ENCODE peak calls at places on chromosome 4, in ten cellular contexts. S is psoas muscle; B is spleen; I is OCI-LY7; Y is left ventricle myocardium inferior; W is CD8-positive, alpha-beta T cell; J is testis; T is SK-N-SH; A is ascending aorta; X is lung. P is an unnamed sample.

GRCh38 chr4:55931833-55932232 is 16.9 kb upstream of the CEP135 start:
- DNase-seq in S (no peak), B (no peak), I (no peak), Y (no peak), W (no peak), J (no peak), T (no peak), A (no peak), X (no peak), P (no peak)

GRCh38 chr4:10117424-10118354 is 1.1 kb upstream of the WDR1 start:
- DNase-seq in S (no peak), B (no peak), I (peak; percentile 63), Y (no peak), W (no peak), J (peak; percentile 36), T (no peak), A (no peak), X (peak; percentile 55), P (peak; percentile 90)

GRCh38 chr4:24578364-24578763 is 6.0 kb downstream of the DHX15 start:
- DNase-seq in S (no peak), B (no peak), I (no peak), Y (no peak), W (no peak), J (no peak), T (no peak), A (no peak), X (no peak), P (no peak)

GRCh38 chr4:60682901-60683300 is 517.2 kb upstream of the ADGRL3 start:
- DNase-seq in S (no peak), B (no peak), I (no peak), Y (no peak), W (no peak), J (no peak), T (no peak), A (no peak), X (no peak), P (no peak)

GRCh38 chr4:15753786-15754185 is 24.3 kb upstream of the CD38 start:
- DNase-seq in S (peak; percentile 79), B (peak; percentile 83), I (no peak), Y (peak; percentile 76), W (no peak), J (no peak), T (no peak), A (no peak), X (no peak), P (peak; percentile 41)

GRCh38 chr4:165403667-165404066 is 24.9 kb downstream of the CPE start:
- DNase-seq in S (no peak), B (no peak), I (no peak), Y (no peak), W (no peak), J (no peak), T (peak; percentile 22), A (no peak), X (no peak), P (no peak)

GRCh38 chr4:55947912-55948725 is 626 bp upstream of the CEP135 start:
- DNase-seq in S (no peak), B (no peak), I (peak; percentile 76), Y (no peak), W (no peak), J (no peak), T (peak; percentile 8), A (no peak), X (no peak), P (no peak)

GRCh38 chr4:94390804-94391410 is 48.3 kb upstream of the HPGDS start:
- DNase-seq in S (no peak), B (no peak), I (peak; percentile 16), Y (no peak), W (no peak), J (peak; percentile 16), T (peak; percentile 20), A (no peak), X (no peak), P (peak; percentile 2)

GRCh38 chr4:172142331-172142738 is 329.1 kb downstream of the GALNTL6 start:
- DNase-seq in S (no peak), B (no peak), I (no peak), Y (no peak), W (no peak), J (no peak), T (no peak), A (no peak), X (no peak), P (no peak)

GRCh38 chr4:119049342-119049741 is 86.3 kb upstream of the MYOZ2 start:
- DNase-seq in S (no peak), B (no peak), I (no peak), Y (no peak), W (no peak), J (no peak), T (no peak), A (no peak), X (no peak), P (no peak)

GRCh38 chr4:57462843-57463242 is 352.7 kb upstream of the IGFBP7 start:
- DNase-seq in S (no peak), B (no peak), I (no peak), Y (no peak), W (no peak), J (no peak), T (no peak), A (no peak), X (no peak), P (no peak)

GRCh38 chr4:11259837-11260236 is 168.9 kb downstream of the HS3ST1 start:
- DNase-seq in S (no peak), B (no peak), I (no peak), Y (no peak), W (no peak), J (no peak), T (no peak), A (no peak), X (no peak), P (no peak)

GRCh38 chr4:11263208-11263607 is 165.5 kb downstream of the HS3ST1 start:
- DNase-seq in S (no peak), B (no peak), I (no peak), Y (no peak), W (no peak), J (no peak), T (no peak), A (no peak), X (no peak), P (no peak)

GRCh38 chr4:11261066-11261850 is 167.4 kb downstream of the HS3ST1 start:
- DNase-seq in S (no peak), B (no peak), I (no peak), Y (no peak), W (no peak), J (no peak), T (no peak), A (no peak), X (no peak), P (no peak)
- H3K9me3 ChIP-seq in S (no peaks in the 10 kb centered on the region), B (peaks cover 4% of the 10 kb centered on the region), I (no peaks in the 10 kb centered on the region), Y (peaks cover 7% of the 10 kb centered on the region), W (no peaks in the 10 kb centered on the region), J (no peaks in the 10 kb centered on the region), T (peaks cover 7% of the 10 kb centered on the region), A (no peaks in the 10 kb centered on the region), X (no peaks in the 10 kb centered on the region), P (no peaks in the 10 kb centered on the region)

GRCh38 chr4:40195182-40196177 is 1.4 kb upstream of the RHOH start:
- DNase-seq in S (no peak), B (no peak), I (peak; percentile 51), Y (no peak), W (no peak), J (no peak), T (no peak), A (no peak), X (no peak), P (no peak)

GRCh38 chr4:40193578-40193977 is 3.3 kb upstream of the RHOH start:
- DNase-seq in S (no peak), B (no peak), I (no peak), Y (no peak), W (no peak), J (no peak), T (no peak), A (no peak), X (no peak), P (no peak)

GRCh38 chr4:40193018-40193571 is 3.7 kb upstream of the RHOH start:
- DNase-seq in S (no peak), B (no peak), I (peak; percentile 84), Y (no peak), W (peak; percentile 75), J (no peak), T (no peak), A (no peak), X (no peak), P (no peak)

GRCh38 chr4:40196260-40196659 is 571 bp upstream of the RHOH start:
- DNase-seq in S (no peak), B (no peak), I (peak; percentile 78), Y (no peak), W (no peak), J (no peak), T (no peak), A (no peak), X (no peak), P (no peak)

DNA sequence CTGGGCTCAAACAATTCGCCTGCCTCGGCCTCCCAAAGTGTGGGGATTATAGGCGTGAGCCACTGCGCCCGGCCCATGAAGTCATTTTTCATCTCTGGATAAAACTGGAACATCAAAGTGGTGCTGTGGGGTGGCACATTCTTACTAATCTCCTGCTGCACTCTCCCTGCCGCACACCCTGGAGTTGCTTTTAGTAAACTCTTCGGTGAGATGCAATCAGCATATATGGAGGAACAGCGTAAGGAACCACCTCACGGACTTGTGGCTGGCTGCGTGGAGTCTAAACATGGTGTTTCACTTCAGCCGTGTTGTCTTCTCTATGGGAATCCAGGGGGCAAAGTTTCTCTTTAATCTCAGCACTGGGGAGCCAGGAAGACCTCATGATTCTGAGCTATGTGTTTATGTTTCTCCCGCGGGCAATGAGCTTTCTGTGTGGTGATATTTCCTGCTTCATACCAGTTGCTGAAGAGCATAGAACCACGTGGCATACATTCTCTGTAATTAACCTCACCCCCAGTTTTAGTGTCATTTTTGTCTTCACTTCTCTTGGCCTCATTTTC is 2.1 kb upstream of the RHOH start:
- DNase-seq in S (no peak), B (no peak), I (peak; percentile 72), Y (no peak), W (peak; percentile 69), J (no peak), T (peak; percentile 23), A (no peak), X (no peak), P (no peak)
- H3K4me3 ChIP-seq in S (no peak overlapping the region), B (peak overlapping the region; percentile 25), I (peak overlapping the region; percentile 79), Y (no peak overlapping the region), W (peak overlapping the region; percentile 87), J (no peak overlapping the region), T (no peak overlapping the region), A (no peak overlapping the region), X (no peak overlapping the region), P (no peak overlapping the region)

DNA sequence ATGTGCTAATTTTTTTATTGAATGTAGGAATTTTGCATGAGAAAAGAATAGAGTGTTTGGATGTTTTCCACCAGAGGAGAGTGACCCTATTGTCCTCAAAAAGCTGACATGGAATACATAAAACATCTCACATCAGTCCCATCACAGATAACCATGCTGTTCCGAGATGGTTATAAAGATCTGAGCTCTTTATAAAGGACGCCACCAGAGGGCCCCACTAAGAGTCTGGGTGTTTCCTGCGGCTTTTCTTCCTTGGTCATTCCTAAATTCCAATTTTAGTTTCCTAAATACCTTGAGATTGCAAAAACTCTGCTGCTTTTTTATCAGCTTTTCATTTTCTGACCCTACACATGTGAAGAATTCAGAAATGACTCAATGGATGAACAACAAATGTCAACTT is 504.5 kb upstream of the FRG1 start:
- DNase-seq in S (no peak), B (no peak), I (no peak), Y (no peak), W (no peak), J (no peak), T (peak; percentile 5), A (no peak), X (no peak), P (no peak)
- TF ChIP-seq CTCF in S (no peak), B (no peak), I (peak; percentile 51), Y (peak; percentile 42), W (no peak), J (no peak), T (peak; percentile 24), A (no peak), X (no peak), P (no peak)

GRCh38 chr4:156396534-156396933 is 442.9 kb upstream of the CTSO start:
- DNase-seq in S (no peak), B (no peak), I (no peak), Y (no peak), W (no peak), J (no peak), T (no peak), A (no peak), X (no peak), P (no peak)
- H3K9me3 ChIP-seq in S (no peaks in the 10 kb centered on the region), B (peaks cover 2% of the 10 kb centered on the region), I (no peaks in the 10 kb centered on the region), Y (no peaks in the 10 kb centered on the region), W (no peaks in the 10 kb centered on the region), J (no peaks in the 10 kb centered on the region), T (no peaks in the 10 kb centered on the region), A (no peaks in the 10 kb centered on the region), X (no peaks in the 10 kb centered on the region), P (no peaks in the 10 kb centered on the region)